ENCODE peak calls at places on chromosomes 4 and X, in eight cellular contexts. One of them, this sample, is unnamed.

GRCh38 chr4:101171747-101172146 is 175.6 kb downstream of the PPP3CA start:
- DNase-seq in suprapubic skin: no peak
- DNase-seq in stomach: no peak
- DNase-seq in H1: no peak
- DNase-seq in HCT116: no peak
- DNase-seq in breast epithelium: no peak
- DNase-seq in esophagus muscularis mucosa: no peak
- DNase-seq in endothelial cell of umbilical vein: peak
- DNase-seq in this sample: no peak

GRCh38 chrX:19697416-19697815 is 182.1 kb upstream of the MAP3K15 start:
- DNase-seq in breast epithelium: no peak
- DNase-seq in stomach: no peak
- DNase-seq in esophagus muscularis mucosa: no peak
- DNase-seq in HCT116: no peak
- DNase-seq in suprapubic skin: no peak
- DNase-seq in H1: no peak
- DNase-seq in endothelial cell of umbilical vein: no peak
- DNase-seq in this sample: no peak

GRCh38 chrX:3317191-3317718 is 29.2 kb downstream of the MXRA5 start:
- DNase-seq in endothelial cell of umbilical vein: no peak
- DNase-seq in suprapubic skin: no peak
- DNase-seq in stomach: no peak
- DNase-seq in H1: no peak
- DNase-seq in breast epithelium: no peak
- DNase-seq in HCT116: no peak
- DNase-seq in esophagus muscularis mucosa: no peak
- DNase-seq in this sample: no peak

GRCh38 chr4:52126946-52127345 is 75.8 kb downstream of the SPATA18 start:
- DNase-seq in endothelial cell of umbilical vein: no peak
- DNase-seq in stomach: no peak
- DNase-seq in HCT116: no peak
- DNase-seq in H1: no peak
- DNase-seq in breast epithelium: no peak
- DNase-seq in esophagus muscularis mucosa: no peak
- DNase-seq in suprapubic skin: no peak
- DNase-seq in this sample: no peak

GRCh38 chr4:137203601-137204000 is 328.7 kb downstream of the PCDH18 start:
- DNase-seq in esophagus muscularis mucosa: no peak
- DNase-seq in breast epithelium: no peak
- DNase-seq in suprapubic skin: no peak
- DNase-seq in endothelial cell of umbilical vein: no peak
- DNase-seq in HCT116: no peak
- DNase-seq in stomach: no peak
- DNase-seq in H1: no peak
- DNase-seq in this sample: no peak

GRCh38 chr4:111602848-111603247 is 542.4 kb upstream of the FAM241A start:
- DNase-seq in suprapubic skin: no peak
- DNase-seq in endothelial cell of umbilical vein: peak
- DNase-seq in H1: no peak
- DNase-seq in stomach: no peak
- DNase-seq in HCT116: peak
- DNase-seq in breast epithelium: no peak
- DNase-seq in esophagus muscularis mucosa: no peak
- DNase-seq in this sample: no peak

GRCh38 chrX:57906790-57907189 is 3.5 kb downstream of the ZXDA start:
- DNase-seq in breast epithelium: no peak
- DNase-seq in HCT116: no peak
- DNase-seq in suprapubic skin: no peak
- DNase-seq in stomach: no peak
- DNase-seq in H1: no peak
- DNase-seq in endothelial cell of umbilical vein: peak
- DNase-seq in esophagus muscularis mucosa: no peak
- DNase-seq in this sample: no peak

GRCh38 chr4:134490863-134491262 is 289.3 kb upstream of the PABPC4L start:
- DNase-seq in HCT116: no peak
- DNase-seq in H1: no peak
- DNase-seq in stomach: no peak
- DNase-seq in esophagus muscularis mucosa: no peak
- DNase-seq in suprapubic skin: no peak
- DNase-seq in endothelial cell of umbilical vein: no peak
- DNase-seq in breast epithelium: no peak
- DNase-seq in this sample: no peak

GRCh38 chr4:3371581-3372001 is 70.2 kb upstream of the HGFAC start:
- DNase-seq in H1: peak
- DNase-seq in stomach: no peak
- DNase-seq in esophagus muscularis mucosa: peak
- DNase-seq in endothelial cell of umbilical vein: no peak
- DNase-seq in breast epithelium: no peak
- DNase-seq in suprapubic skin: no peak
- DNase-seq in HCT116: no peak
- DNase-seq in this sample: no peak

GRCh38 chr4:153151535-153152452 is 52.4 kb upstream of the TRIM2 start:
- DNase-seq in HCT116: no peak
- DNase-seq in H1: peak
- DNase-seq in endothelial cell of umbilical vein: peak
- DNase-seq in stomach: peak
- DNase-seq in breast epithelium: peak
- DNase-seq in esophagus muscularis mucosa: no peak
- DNase-seq in suprapubic skin: no peak
- DNase-seq in this sample: no peak

GRCh38 chrX:101237041-101237440 is 17.5 kb downstream of the DRP2 start:
- DNase-seq in breast epithelium: no peak
- DNase-seq in stomach: no peak
- DNase-seq in endothelial cell of umbilical vein: no peak
- DNase-seq in H1: no peak
- DNase-seq in esophagus muscularis mucosa: no peak
- DNase-seq in suprapubic skin: no peak
- DNase-seq in HCT116: no peak
- DNase-seq in this sample: no peak

GRCh38 chr4:8912506-8912905 is 40.9 kb upstream of the HMX1 start:
- DNase-seq in HCT116: no peak
- DNase-seq in esophagus muscularis mucosa: peak
- DNase-seq in suprapubic skin: no peak
- DNase-seq in H1: no peak
- DNase-seq in endothelial cell of umbilical vein: no peak
- DNase-seq in breast epithelium: peak
- DNase-seq in stomach: peak
- DNase-seq in this sample: no peak

GRCh38 chr4:66564901-66565648 is 894.8 kb upstream of the EPHA5 start:
- DNase-seq in endothelial cell of umbilical vein: no peak
- DNase-seq in HCT116: no peak
- DNase-seq in H1: no peak
- DNase-seq in breast epithelium: no peak
- DNase-seq in esophagus muscularis mucosa: no peak
- DNase-seq in suprapubic skin: no peak
- DNase-seq in stomach: no peak
- DNase-seq in this sample: no peak

GRCh38 chr4:2343476-2343875 is 75.0 kb downstream of the ZFYVE28 start:
- DNase-seq in stomach: no peak
- DNase-seq in breast epithelium: peak
- DNase-seq in esophagus muscularis mucosa: no peak
- DNase-seq in H1: no peak
- DNase-seq in HCT116: no peak
- DNase-seq in endothelial cell of umbilical vein: no peak
- DNase-seq in suprapubic skin: peak
- DNase-seq in this sample: no peak

GRCh38 chr4:168218663-168219062 is 99.9 kb downstream of the DDX60 start:
- DNase-seq in H1: no peak
- DNase-seq in endothelial cell of umbilical vein: peak
- DNase-seq in esophagus muscularis mucosa: no peak
- DNase-seq in breast epithelium: no peak
- DNase-seq in HCT116: no peak
- DNase-seq in stomach: no peak
- DNase-seq in suprapubic skin: no peak
- DNase-seq in this sample: no peak

GRCh38 chr4:187383181-187383580 is 612.4 kb upstream of the ZFP42 start:
- DNase-seq in suprapubic skin: no peak
- DNase-seq in endothelial cell of umbilical vein: no peak
- DNase-seq in H1: no peak
- DNase-seq in stomach: no peak
- DNase-seq in HCT116: no peak
- DNase-seq in esophagus muscularis mucosa: no peak
- DNase-seq in breast epithelium: no peak
- DNase-seq in this sample: no peak

GRCh38 chr4:169121920-169122319 is 111.9 kb upstream of the CBR4 start:
- DNase-seq in endothelial cell of umbilical vein: no peak
- DNase-seq in stomach: no peak
- DNase-seq in breast epithelium: no peak
- DNase-seq in HCT116: no peak
- DNase-seq in esophagus muscularis mucosa: no peak
- DNase-seq in suprapubic skin: no peak
- DNase-seq in H1: no peak
- DNase-seq in this sample: no peak

GRCh38 chrX:141641138-141641537 is 51.6 kb downstream of the SPANXA2 start:
- DNase-seq in H1: no peak
- DNase-seq in HCT116: no peak
- DNase-seq in suprapubic skin: no peak
- DNase-seq in endothelial cell of umbilical vein: no peak
- DNase-seq in breast epithelium: no peak
- DNase-seq in stomach: no peak
- DNase-seq in esophagus muscularis mucosa: no peak
- DNase-seq in this sample: no peak

GRCh38 chr4:2066011-2066551 is 7.0 kb downstream of the NAT8L start:
- DNase-seq in breast epithelium: no peak
- DNase-seq in endothelial cell of umbilical vein: no peak
- DNase-seq in stomach: no peak
- DNase-seq in HCT116: no peak
- DNase-seq in esophagus muscularis mucosa: no peak
- DNase-seq in suprapubic skin: peak
- DNase-seq in H1: no peak
- DNase-seq in this sample: no peak

GRCh38 chr4:150235317-150235716 is 157.1 kb downstream of the DCLK2 start:
- DNase-seq in stomach: no peak
- DNase-seq in breast epithelium: no peak
- DNase-seq in suprapubic skin: no peak
- DNase-seq in esophagus muscularis mucosa: no peak
- DNase-seq in HCT116: no peak
- DNase-seq in endothelial cell of umbilical vein: no peak
- DNase-seq in H1: no peak
- DNase-seq in this sample: no peak

GRCh38 chr4:126757219-126757618 is 875.5 kb upstream of the INTU start:
- DNase-seq in suprapubic skin: no peak
- DNase-seq in stomach: no peak
- DNase-seq in HCT116: no peak
- DNase-seq in esophagus muscularis mucosa: no peak
- DNase-seq in breast epithelium: no peak
- DNase-seq in endothelial cell of umbilical vein: no peak
- DNase-seq in H1: no peak
- DNase-seq in this sample: no peak

GRCh38 chr4:187135878-187136277 is 412.2 kb upstream of the FAT1 start:
- DNase-seq in suprapubic skin: no peak
- DNase-seq in esophagus muscularis mucosa: no peak
- DNase-seq in stomach: no peak
- DNase-seq in HCT116: no peak
- DNase-seq in breast epithelium: no peak
- DNase-seq in H1: no peak
- DNase-seq in endothelial cell of umbilical vein: no peak
- DNase-seq in this sample: no peak

GRCh38 chrX:39309018-39309620 is 507.9 kb downstream of the MID1IP1 start:
- DNase-seq in esophagus muscularis mucosa: no peak
- DNase-seq in suprapubic skin: no peak
- DNase-seq in stomach: no peak
- DNase-seq in H1: no peak
- DNase-seq in breast epithelium: peak
- DNase-seq in endothelial cell of umbilical vein: peak
- DNase-seq in HCT116: no peak
- DNase-seq in this sample: peak

GRCh38 chr4:84547211-84547610 is 35.7 kb upstream of the CDS1 start:
- DNase-seq in endothelial cell of umbilical vein: no peak
- DNase-seq in HCT116: no peak
- DNase-seq in H1: no peak
- DNase-seq in stomach: no peak
- DNase-seq in suprapubic skin: no peak
- DNase-seq in esophagus muscularis mucosa: no peak
- DNase-seq in breast epithelium: no peak
- DNase-seq in this sample: no peak

GRCh38 chrX:68942141-68942540 is 113.3 kb downstream of the EFNB1 start:
- DNase-seq in breast epithelium: no peak
- DNase-seq in suprapubic skin: no peak
- DNase-seq in esophagus muscularis mucosa: peak
- DNase-seq in HCT116: no peak
- DNase-seq in stomach: peak
- DNase-seq in H1: peak
- DNase-seq in endothelial cell of umbilical vein: no peak
- DNase-seq in this sample: peak

GRCh38 chrX:40736170-40736505 is 796 bp upstream of the MED14 start:
- DNase-seq in breast epithelium: no peak
- DNase-seq in H1: no peak
- DNase-seq in suprapubic skin: no peak
- DNase-seq in stomach: no peak
- DNase-seq in endothelial cell of umbilical vein: no peak
- DNase-seq in HCT116: no peak
- DNase-seq in esophagus muscularis mucosa: no peak
- DNase-seq in this sample: no peak

GRCh38 chr4:182091128-182091527 is 152.1 kb upstream of the TENM3 start:
- DNase-seq in breast epithelium: no peak
- DNase-seq in stomach: no peak
- DNase-seq in esophagus muscularis mucosa: no peak
- DNase-seq in HCT116: no peak
- DNase-seq in endothelial cell of umbilical vein: no peak
- DNase-seq in suprapubic skin: no peak
- DNase-seq in H1: no peak
- DNase-seq in this sample: no peak
- TF ChIP-seq POLR2AphosphoS5 in breast epithelium: no peak
- TF ChIP-seq POLR2AphosphoS5 in stomach: no peak
- TF ChIP-seq POLR2AphosphoS5 in esophagus muscularis mucosa: no peak
- TF ChIP-seq POLR2AphosphoS5 in HCT116: no peak
- TF ChIP-seq POLR2AphosphoS5 in endothelial cell of umbilical vein: no peak
- TF ChIP-seq POLR2AphosphoS5 in suprapubic skin: no peak
- TF ChIP-seq POLR2AphosphoS5 in H1: no peak
- TF ChIP-seq POLR2AphosphoS5 in this sample: no peak

GRCh38 chr4:87865960-87866598 is 33.3 kb downstream of the MEPE start:
- DNase-seq in breast epithelium: no peak
- DNase-seq in stomach: no peak
- DNase-seq in endothelial cell of umbilical vein: no peak
- DNase-seq in HCT116: no peak
- DNase-seq in esophagus muscularis mucosa: no peak
- DNase-seq in suprapubic skin: no peak
- DNase-seq in H1: no peak
- DNase-seq in this sample: no peak
- H3K4me3 ChIP-seq in breast epithelium: no peak
- H3K4me3 ChIP-seq in stomach: no peak
- H3K4me3 ChIP-seq in endothelial cell of umbilical vein: no peak
- H3K4me3 ChIP-seq in HCT116: no peak
- H3K4me3 ChIP-seq in esophagus muscularis mucosa: no peak
- H3K4me3 ChIP-seq in suprapubic skin: no peak
- H3K4me3 ChIP-seq in H1: peak
- H3K4me3 ChIP-seq in this sample: no peak

GRCh38 chrX:154093965-154094364 is 3.6 kb downstream of the MECP2 start:
- DNase-seq in suprapubic skin: no peak
- DNase-seq in stomach: no peak
- DNase-seq in esophagus muscularis mucosa: no peak
- DNase-seq in breast epithelium: no peak
- DNase-seq in HCT116: no peak
- DNase-seq in H1: no peak
- DNase-seq in endothelial cell of umbilical vein: no peak
- DNase-seq in this sample: no peak
- TF ChIP-seq POLR2AphosphoS5 in suprapubic skin: no peak
- TF ChIP-seq POLR2AphosphoS5 in stomach: no peak
- TF ChIP-seq POLR2AphosphoS5 in esophagus muscularis mucosa: no peak
- TF ChIP-seq POLR2AphosphoS5 in breast epithelium: no peak
- TF ChIP-seq POLR2AphosphoS5 in HCT116: no peak
- TF ChIP-seq POLR2AphosphoS5 in H1: no peak
- TF ChIP-seq POLR2AphosphoS5 in endothelial cell of umbilical vein: no peak
- TF ChIP-seq POLR2AphosphoS5 in this sample: no peak

GRCh38 chr4:45064741-45065140 is 338.4 kb upstream of the GNPDA2 start:
- DNase-seq in H1: no peak
- DNase-seq in stomach: no peak
- DNase-seq in HCT116: no peak
- DNase-seq in suprapubic skin: no peak
- DNase-seq in breast epithelium: no peak
- DNase-seq in esophagus muscularis mucosa: no peak
- DNase-seq in endothelial cell of umbilical vein: no peak
- DNase-seq in this sample: no peak
- H3K4me3 ChIP-seq in H1: no peak
- H3K4me3 ChIP-seq in stomach: no peak
- H3K4me3 ChIP-seq in HCT116: no peak
- H3K4me3 ChIP-seq in suprapubic skin: no peak
- H3K4me3 ChIP-seq in breast epithelium: no peak
- H3K4me3 ChIP-seq in esophagus muscularis mucosa: no peak
- H3K4me3 ChIP-seq in endothelial cell of umbilical vein: no peak
- H3K4me3 ChIP-seq in this sample: no peak